ENCODE peak calls at places on chromosomes 5 and 9, in eight cellular contexts. W is GM18507, E is GM19239, J is psoas muscle, I is KG1, Y is left kidney, N is HEK293T, T is colonic mucosa. L is an unnamed sample.
A peak's percentile ranks its signal among the peaks of the same experiment; 100 is the strongest.

GRCh38 chr9:120071760-120072159 is 508.2 kb downstream of the CDK5RAP2 start:
- DNase-seq in T (no peak), N (no peak), J (no peak), Y (no peak), E (no peak), W (no peak), I (no peak), L (no peak)

GRCh38 chr9:130891699-130892502 is 4.7 kb downstream of the QRFP start:
- DNase-seq in I (no peak), N (no peak), W (no peak), T (no peak), J (no peak), Y (no peak), E (no peak), L (no peak)

GRCh38 chr5:108521841-108522506 is 140.1 kb upstream of the FBXL17 start:
- DNase-seq in T (peak; percentile 55), E (no peak), N (peak; percentile 40), Y (peak; percentile 81), W (no peak), J (no peak), I (no peak), L (peak; percentile 3)

GRCh38 chr5:139908749-139909148 is 113.1 kb downstream of the PSD2 start:
- DNase-seq in I (no peak), E (no peak), J (peak; percentile 68), T (no peak), W (no peak), N (no peak), Y (no peak), L (no peak)

GRCh38 chr9:113978954-113979712 is 99.0 kb downstream of the AMBP start:
- DNase-seq in I (no peak), T (no peak), W (no peak), E (no peak), J (no peak), N (no peak), Y (no peak), L (no peak)

GRCh38 chr9:95307538-95307937 is 10.0 kb downstream of the FANCC start:
- DNase-seq in T (no peak), E (no peak), N (no peak), J (no peak), W (no peak), I (no peak), Y (no peak), L (no peak)

GRCh38 chr5:127936439-127936972 is 147.1 kb upstream of the SLC12A2 start:
- DNase-seq in T (no peak), J (no peak), E (no peak), W (no peak), I (no peak), Y (no peak), N (no peak), L (no peak)

GRCh38 chr5:67089200-67089725 is 107.3 kb downstream of the CD180 start:
- DNase-seq in J (no peak), N (no peak), Y (no peak), I (no peak), E (no peak), W (no peak), T (no peak), L (no peak)

L was measured in NCI-H2107.